ENCODE peak calls at places on chromosomes 3 and 15, in six cellular contexts. A, W, O, G, D and L are unnamed samples.

GRCh38 chr3:51434746-51435323 is 43.8 kb downstream of the RBM15B start:
- DNase-seq in A (no peak), W (no peak), O (peak), G (peak), D (no peak), L (no peak)

GRCh38 chr15:73346735-73347312 is 21.9 kb downstream of the HCN4 start:
- DNase-seq in A (no peak), W (peak), O (peak), G (peak), D (no peak), L (peak)

GRCh38 chr3:187025254-187025655 is 94.9 kb downstream of the ST6GAL1 start:
- DNase-seq in A (no peak), W (no peak), O (no peak), G (peak), D (no peak), L (no peak)

GRCh38 chr15:81813215-81813614 is 232.6 kb downstream of the MEX3B start:
- DNase-seq in A (no peak), W (no peak), O (no peak), G (peak), D (no peak), L (no peak)

GRCh38 chr3:20646425-20646824 is 460.4 kb upstream of the SGO1 start:
- DNase-seq in A (peak), W (no peak), O (no peak), G (no peak), D (no peak), L (no peak)

GRCh38 chr3:75192065-75192658 is 472.0 kb upstream of the FRG2C start:
- DNase-seq in A (peak), W (no peak), O (no peak), G (peak), D (no peak), L (peak)

GRCh38 chr3:42497009-42497731 is 5.3 kb upstream of the VIPR1 start:
- DNase-seq in A (peak), W (no peak), O (peak), G (peak), D (no peak), L (peak)

GRCh38 chr3:46208167-46208704 is at the start of gene CCR1:
- DNase-seq in A (no peak), W (peak), O (peak), G (peak), D (no peak), L (peak)

GRCh38 chr3:45736707-45737106 is 47.5 kb downstream of the SACM1L start:
- DNase-seq in A (no peak), W (no peak), O (no peak), G (no peak), D (no peak), L (no peak)

GRCh38 chr3:162175904-162176303 is 679.3 kb downstream of the OTOL1 start:
- DNase-seq in A (no peak), W (no peak), O (no peak), G (no peak), D (no peak), L (no peak)

GRCh38 chr15:33393552-33393951 is 82.8 kb downstream of the RYR3 start:
- DNase-seq in A (no peak), W (no peak), O (no peak), G (no peak), D (no peak), L (no peak)

GRCh38 chr15:71182522-71182921 is 67.3 kb downstream of the THSD4 start:
- DNase-seq in A (no peak), W (no peak), O (peak), G (no peak), D (no peak), L (no peak)

GRCh38 chr3:113051827-113052226 is 61.0 kb downstream of the GTPBP8 start:
- DNase-seq in A (no peak), W (no peak), O (peak), G (no peak), D (no peak), L (no peak)

GRCh38 chr3:1444196-1444595 is 351.4 kb downstream of the CNTN6 start:
- DNase-seq in A (no peak), W (no peak), O (no peak), G (no peak), D (no peak), L (no peak)

GRCh38 chr3:1442271-1442670 is 349.4 kb downstream of the CNTN6 start:
- DNase-seq in A (no peak), W (no peak), O (no peak), G (no peak), D (no peak), L (no peak)

DNA sequence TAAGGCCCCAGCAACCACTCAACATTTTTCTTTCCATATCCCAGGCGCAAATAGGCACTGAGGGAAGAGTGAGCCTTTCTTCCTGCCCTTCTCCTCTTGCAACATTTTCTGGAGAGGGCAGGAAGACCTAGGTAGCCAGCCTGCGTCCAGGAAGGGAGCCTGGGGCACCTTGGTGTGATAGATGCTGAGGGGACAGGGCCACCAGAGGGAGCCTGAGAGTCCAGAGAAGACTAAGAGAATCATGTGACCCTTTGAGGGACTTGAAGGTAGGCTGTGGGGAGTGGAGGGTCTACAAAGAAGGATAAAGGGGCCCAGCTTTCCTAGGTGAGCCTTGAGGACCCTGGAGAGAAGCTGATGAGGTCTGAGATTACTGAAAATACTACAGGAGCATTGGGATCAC is 346.6 kb downstream of the CNTN6 start:
- DNase-seq in A (no peak), W (no peak), O (no peak), G (peak), D (no peak), L (no peak)
- TF ChIP-seq CTCF in A (no peak), W (no peak), O (no peak), G (peak), D (no peak), L (no peak)

GRCh38 chr3:174002543-174002942 is 605.0 kb downstream of the NLGN1 start:
- DNase-seq in A (no peak), W (no peak), O (no peak), G (no peak), D (no peak), L (no peak)
- TF ChIP-seq CTCF in A (peak), W (peak), O (peak), G (peak), D (no peak), L (no peak)

GRCh38 chr3:78799681-78800080 is 968.1 kb downstream of the ROBO1 start:
- DNase-seq in A (no peak), W (no peak), O (no peak), G (no peak), D (no peak), L (no peak)
- TF ChIP-seq CTCF in A (no peak), W (no peak), O (no peak), G (no peak), D (no peak), L (no peak)

DNA sequence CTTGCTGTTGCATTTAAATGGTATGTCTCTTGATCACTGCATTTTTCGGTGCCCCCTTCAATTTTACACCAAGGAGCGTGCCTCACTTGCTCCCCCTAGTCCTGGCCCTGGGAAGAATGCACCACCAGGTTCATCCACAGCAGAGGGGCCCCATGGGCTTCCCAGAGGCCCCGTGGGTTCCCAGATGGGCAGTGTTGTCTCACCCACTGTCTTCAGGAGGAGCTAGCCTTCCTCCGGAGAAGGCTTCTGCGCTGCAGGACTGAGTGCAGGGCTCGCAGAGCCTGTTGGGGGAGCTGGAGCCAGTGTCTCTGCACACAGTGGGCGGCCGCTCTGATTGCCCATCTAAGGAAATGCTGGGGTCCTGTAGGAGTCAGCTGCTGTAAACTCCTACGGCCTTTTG is 45.9 kb downstream of the POLR2M start:
- DNase-seq in A (no peak), W (peak), O (no peak), G (peak), D (no peak), L (no peak)
- TF ChIP-seq CTCF in A (peak), W (peak), O (no peak), G (peak), D (peak), L (no peak)

DNA sequence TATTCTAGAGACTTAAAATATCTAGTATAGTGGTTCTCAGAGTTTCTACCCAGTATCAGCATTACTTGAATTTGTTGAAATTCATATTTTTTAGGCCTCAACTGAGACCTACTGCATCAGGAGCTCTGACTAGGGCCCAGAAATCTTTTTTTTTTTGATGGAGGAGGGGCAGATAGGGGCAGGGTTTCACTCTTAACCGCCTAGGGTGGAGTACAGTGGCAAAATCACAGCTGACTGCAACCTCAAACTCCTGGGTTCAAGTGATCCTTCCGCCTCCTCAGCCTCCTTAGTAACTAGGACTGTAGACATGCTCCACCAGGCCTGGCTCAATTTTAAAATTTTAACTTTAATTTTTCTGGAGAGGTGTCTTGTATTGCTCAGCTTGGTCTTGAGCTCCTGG is 36.6 kb downstream of the CHD2 start:
- DNase-seq in A (no peak), W (no peak), O (no peak), G (no peak), D (no peak), L (no peak)
- TF ChIP-seq CTCF in A (no peak), W (no peak), O (no peak), G (no peak), D (no peak), L (no peak)

GRCh38 chr15:69742361-69742760 is 289.7 kb downstream of the RPLP1 start:
- DNase-seq in A (no peak), W (no peak), O (no peak), G (no peak), D (no peak), L (no peak)
- TF ChIP-seq CTCF in A (no peak), W (no peak), O (no peak), G (no peak), D (no peak), L (no peak)

GRCh38 chr3:142846779-142847577 is 41.9 kb downstream of the PCOLCE2 start:
- DNase-seq in A (no peak), W (no peak), O (no peak), G (no peak), D (no peak), L (no peak)

GRCh38 chr3:142849148-142849547 is 39.7 kb downstream of the PCOLCE2 start:
- DNase-seq in A (no peak), W (no peak), O (no peak), G (no peak), D (no peak), L (no peak)

DNA sequence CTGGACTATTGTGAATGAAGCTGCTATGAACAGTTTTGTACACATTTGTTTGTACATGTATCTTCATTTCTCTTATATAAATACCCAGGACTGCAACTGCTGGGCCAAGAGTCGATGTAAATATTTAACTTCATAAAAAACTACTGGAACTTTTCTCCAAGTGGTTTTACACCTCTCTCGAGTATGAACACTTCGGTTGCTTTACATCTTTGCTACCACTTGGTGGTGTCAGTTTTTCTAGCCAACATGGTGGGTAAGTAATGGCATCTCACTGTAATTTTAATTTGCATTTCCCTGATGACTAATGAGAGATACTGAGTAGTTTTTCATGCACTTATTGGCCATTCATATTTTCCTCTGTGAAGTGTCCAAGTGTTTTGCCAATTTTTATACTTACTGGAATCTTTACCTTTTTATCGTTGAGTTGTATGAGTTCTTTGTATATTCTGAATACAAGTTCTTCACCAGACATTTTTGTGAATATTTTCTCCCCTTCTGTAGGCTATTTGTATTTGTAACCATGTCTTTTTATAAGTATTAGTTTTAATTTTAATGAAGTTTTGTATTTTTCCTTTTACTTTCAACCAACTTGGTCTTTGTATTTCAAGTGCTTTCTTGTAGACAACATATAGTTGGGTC is 44.4 kb downstream of the PCOLCE2 start:
- DNase-seq in A (no peak), W (no peak), O (peak), G (no peak), D (no peak), L (no peak)
- TF ChIP-seq CTCF in A (peak), W (peak), O (peak), G (peak), D (peak), L (no peak)